ENCODE peak calls at places on chromosomes 13 and 19, in nine cellular contexts. N, J, H, R, U, K, X, F and W are unnamed samples.

GRCh38 chr13:30908416-30908980 is 2.4 kb downstream of the MEDAG start:
- DNase-seq in N (no peak), J (no peak), H (peak; percentile 93), R (no peak), U (no peak), K (no peak), X (no peak), F (peak; percentile 72), W (no peak)

GRCh38 chr13:83498486-83499190 is 383.6 kb downstream of the SLITRK1 start:
- DNase-seq in N (peak; percentile 64), J (no peak), H (peak; percentile 10), R (no peak), U (no peak), K (no peak), X (no peak), F (peak; percentile 37), W (peak; percentile 83)

GRCh38 chr13:53189162-53189561 is 160.5 kb downstream of the OLFM4 start:
- DNase-seq in N (no peak), J (no peak), H (no peak), R (no peak), U (no peak), K (no peak), X (no peak), F (no peak), W (no peak)

GRCh38 chr13:98484289-98485219 is 92.4 kb downstream of the STK24 start:
- DNase-seq in N (peak; percentile 90), J (peak; percentile 73), H (peak; percentile 89), R (peak; percentile 47), U (peak; percentile 94), K (peak; percentile 85), X (no peak), F (peak; percentile 95), W (peak; percentile 93)

GRCh38 chr13:77918391-77919261 is at the start of gene EDNRB:
- DNase-seq in N (no peak), J (peak; percentile 77), H (peak; percentile 47), R (no peak), U (peak; percentile 89), K (no peak), X (no peak), F (peak; percentile 17), W (no peak)

GRCh38 chr13:112900691-112901091 is 68.3 kb upstream of the MCF2L start:
- DNase-seq in N (no peak), J (no peak), H (no peak), R (no peak), U (peak; percentile 50), K (no peak), X (no peak), F (no peak), W (no peak)

GRCh38 chr13:57582032-57582431 is 49.5 kb upstream of the PCDH17 start:
- DNase-seq in N (no peak), J (peak; percentile 51), H (no peak), R (peak; percentile 0), U (peak; percentile 69), K (no peak), X (no peak), F (no peak), W (no peak)

GRCh38 chr13:95221991-95222732 is 79.1 kb downstream of the ABCC4 start:
- DNase-seq in N (no peak), J (peak; percentile 40), H (no peak), R (peak; percentile 54), U (no peak), K (no peak), X (no peak), F (no peak), W (no peak)

GRCh38 chr19:18373892-18374629 is 11.9 kb upstream of the GDF15 start:
- DNase-seq in N (peak; percentile 90), J (peak; percentile 86), H (peak; percentile 99), R (peak; percentile 92), U (peak; percentile 99), K (peak; percentile 91), X (peak; percentile 50), F (peak; percentile 99), W (peak; percentile 94)

GRCh38 chr13:80224468-80224867 is 116.5 kb downstream of the SPRY2 start:
- DNase-seq in N (no peak), J (no peak), H (peak; percentile 43), R (no peak), U (no peak), K (no peak), X (no peak), F (peak; percentile 77), W (no peak)

GRCh38 chr13:75796825-75797224 is 160.7 kb downstream of the LMO7 start:
- DNase-seq in N (no peak), J (no peak), H (no peak), R (no peak), U (no peak), K (no peak), X (no peak), F (no peak), W (no peak)

GRCh38 chr13:97629601-97630272 is 195.8 kb downstream of the RAP2A start:
- DNase-seq in N (no peak), J (no peak), H (no peak), R (no peak), U (no peak), K (no peak), X (no peak), F (no peak), W (no peak)

GRCh38 chr13:31208554-31209122 is 8.9 kb downstream of the B3GLCT start:
- DNase-seq in N (no peak), J (no peak), H (no peak), R (no peak), U (no peak), K (no peak), X (no peak), F (no peak), W (no peak)

GRCh38 chr13:105193026-105193425 is 1342.4 kb downstream of the EFNB2 start:
- DNase-seq in N (no peak), J (no peak), H (no peak), R (no peak), U (no peak), K (no peak), X (no peak), F (no peak), W (no peak)

GRCh38 chr19:19040417-19040816 is 7.0 kb downstream of the ARMC6 start:
- DNase-seq in N (peak; percentile 84), J (no peak), H (peak; percentile 97), R (no peak), U (no peak), K (peak; percentile 27), X (no peak), F (peak; percentile 59), W (peak; percentile 55)

GRCh38 chr19:42114412-42114811 is 17.8 kb downstream of the POU2F2 start:
- DNase-seq in N (no peak), J (no peak), H (no peak), R (peak; percentile 69), U (peak; percentile 60), K (no peak), X (peak; percentile 64), F (no peak), W (no peak)

GRCh38 chr13:42878721-42879120 is 97.3 kb downstream of the FAM216B start:
- DNase-seq in N (no peak), J (no peak), H (peak; percentile 68), R (no peak), U (no peak), K (no peak), X (no peak), F (no peak), W (no peak)

DNA sequence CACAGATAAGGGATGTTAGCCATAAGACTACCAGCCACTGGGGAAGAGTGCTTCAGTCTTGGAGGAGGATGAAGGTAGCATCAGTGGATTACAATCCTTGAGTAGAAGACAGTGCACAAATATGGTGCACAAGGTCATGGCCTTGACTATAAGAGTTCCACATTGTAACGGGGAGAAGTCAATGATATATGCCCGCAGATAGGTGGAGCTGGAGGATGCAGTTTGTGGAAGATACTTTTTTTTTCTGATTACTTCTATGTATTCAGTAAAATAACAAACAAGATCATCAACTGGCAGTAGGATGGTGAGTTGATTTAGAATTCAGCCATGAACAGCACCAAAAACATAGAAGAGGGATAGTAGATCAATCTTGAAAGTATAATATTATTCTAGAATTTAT is 926.8 kb upstream of the MIR17HG start:
- DNase-seq in N (no peak), J (no peak), H (peak; percentile 16), R (no peak), U (no peak), K (no peak), X (no peak), F (no peak), W (no peak)
- TF ChIP-seq CTCF in N (peak; percentile 29), J (no peak), H (peak; percentile 26), R (no peak), U (peak; percentile 61), K (no peak), X (no peak), F (peak; percentile 19), W (peak; percentile 58)

DNA sequence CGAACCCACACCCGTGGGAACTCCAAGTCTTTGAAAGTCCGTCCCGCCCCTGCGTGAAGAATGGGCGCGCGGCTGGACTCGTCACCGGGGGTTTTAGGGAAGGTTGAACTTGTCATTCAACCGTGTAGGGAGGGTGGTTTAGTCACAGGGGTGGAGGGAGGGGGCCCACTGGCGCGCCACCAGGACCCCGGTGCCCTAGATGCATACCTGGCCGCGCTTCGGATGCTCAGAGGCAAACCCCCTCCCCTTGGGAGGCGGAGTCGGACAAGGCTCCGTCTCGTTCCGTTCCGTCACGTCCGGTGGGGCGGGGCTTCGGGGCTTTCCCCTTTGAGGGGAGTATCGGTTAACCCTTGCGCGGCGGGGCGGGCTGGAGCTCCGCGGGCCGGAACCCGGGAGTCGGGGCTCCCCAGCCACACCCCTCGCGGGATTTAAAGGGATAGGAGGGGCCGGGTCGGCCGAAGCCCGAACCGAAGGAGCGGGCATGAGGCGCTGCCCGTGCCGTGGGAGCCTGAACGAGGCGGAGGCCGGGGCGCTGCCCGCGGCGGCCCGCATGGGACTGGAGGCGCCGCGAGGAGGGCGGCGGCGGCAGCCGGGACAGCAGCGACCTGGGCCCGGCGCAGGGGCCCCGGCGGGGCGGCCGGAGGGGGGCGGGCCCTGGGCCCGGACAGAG is at the start of the genes COQ8B and ITPKC:
- DNase-seq in N (peak; percentile 82), J (peak; percentile 100), H (peak; percentile 99), R (peak; percentile 95), U (peak; percentile 100), K (peak; percentile 97), X (peak; percentile 100), F (peak; percentile 91), W (peak; percentile 95)
- TF ChIP-seq CTCF in N (no peak), J (no peak), H (no peak), R (no peak), U (peak; percentile 52), K (no peak), X (no peak), F (no peak), W (peak; percentile 13)

GRCh38 chr19:38374332-38375097 is at the start of gene PSMD8:
- DNase-seq in N (peak; percentile 92), J (peak; percentile 96), H (peak; percentile 99), R (peak; percentile 99), U (peak; percentile 99), K (peak; percentile 99), X (peak; percentile 96), F (peak; percentile 94), W (peak; percentile 98)
- TF ChIP-seq CTCF in N (peak; percentile 22), J (no peak), H (no peak), R (peak; percentile 18), U (peak; percentile 37), K (no peak), X (no peak), F (no peak), W (peak; percentile 66)

GRCh38 chr19:7636691-7637373 is at the start of gene STXBP2:
- DNase-seq in N (no peak), J (peak; percentile 97), H (peak; percentile 46), R (peak; percentile 89), U (peak; percentile 96), K (no peak), X (peak; percentile 93), F (no peak), W (no peak)
- TF ChIP-seq CTCF in N (no peak), J (peak; percentile 6), H (no peak), R (no peak), U (peak; percentile 42), K (no peak), X (no peak), F (no peak), W (no peak)

GRCh38 chr19:9789066-9789465 is 20.5 kb upstream of the ZNF846 start:
- DNase-seq in N (no peak), J (no peak), H (no peak), R (no peak), U (peak; percentile 56), K (no peak), X (no peak), F (no peak), W (no peak)
- TF ChIP-seq CTCF in N (no peak), J (no peak), H (no peak), R (no peak), U (no peak), K (no peak), X (no peak), F (no peak), W (no peak)